ENCODE peak calls at places on chromosome 21, in five cellular contexts. Q is MCF 10A, H is left cardiac atrium, R is NCI-H345, B is prostate gland. I is an unnamed sample.

GRCh38 chr21:42636931-42637601 is 16.4 kb upstream of the PDE9A start:
- DNase-seq in Q (no peak), H (no peak), B (no peak), R (no peak), I (no peak)

GRCh38 chr21:38631171-38631570 is 132.9 kb upstream of the ERG start:
- DNase-seq in Q (peak), B (no peak), H (no peak), R (no peak), I (no peak)

GRCh38 chr21:34004984-34005383 is 68.4 kb upstream of the MRPS6 start:
- DNase-seq in Q (no peak), R (no peak), B (no peak), H (peak), I (no peak)

GRCh38 chr21:24204641-24205040 is 1402.6 kb downstream of the MRPL39 start:
- DNase-seq in H (no peak), B (no peak), Q (no peak), R (no peak), I (no peak)

GRCh38 chr21:44785620-44786344 is 15.8 kb downstream of the UBE2G2 start:
- DNase-seq in H (no peak), Q (no peak), R (peak), B (peak), I (no peak)

GRCh38 chr21:43865471-43866181 is 603 bp downstream of the AGPAT3 start:
- DNase-seq in H (peak), B (no peak), Q (peak), R (peak), I (no peak)

GRCh38 chr21:36949171-36950141 is 17.0 kb downstream of the HLCS start:
- DNase-seq in H (no peak), Q (no peak), R (no peak), B (no peak), I (no peak)

GRCh38 chr21:32414579-32415358 is 2.3 kb downstream of the EVA1C start:
- DNase-seq in R (no peak), Q (peak), B (no peak), H (no peak), I (no peak)

GRCh38 chr21:35779690-35780570 is 280.4 kb downstream of the SETD4 start:
- DNase-seq in B (no peak), H (no peak), R (no peak), Q (peak), I (no peak)

GRCh38 chr21:45226540-45227326 is 61.0 kb downstream of the POFUT2 start:
- DNase-seq in B (no peak), R (no peak), Q (no peak), H (no peak), I (no peak)

GRCh38 chr21:34771512-34772028 is 102.8 kb downstream of the CLIC6 start:
- DNase-seq in B (no peak), R (peak), Q (peak), H (no peak), I (no peak)

GRCh38 chr21:14403681-14404318 is 20.9 kb upstream of the HSPA13 start:
- DNase-seq in B (no peak), H (no peak), R (peak), Q (peak), I (peak)

GRCh38 chr21:32367158-32367557 is 25.7 kb downstream of the URB1 start:
- DNase-seq in B (peak), Q (no peak), R (no peak), H (no peak), I (no peak)

GRCh38 chr21:45539796-45540600 is 2.2 kb downstream of the SLC19A1 start:
- DNase-seq in H (peak), Q (no peak), R (no peak), B (no peak), I (no peak)

GRCh38 chr21:35063428-35064172 is 14.5 kb upstream of the RUNX1 start:
- DNase-seq in B (no peak), Q (peak), H (no peak), R (no peak), I (no peak)

GRCh38 chr21:39004776-39005605 is 178.3 kb downstream of the PSMG1 start:
- DNase-seq in H (peak), R (peak), Q (no peak), B (no peak), I (no peak)

GRCh38 chr21:17537299-17537698 is 24.5 kb downstream of the CXADR start:
- DNase-seq in B (peak), R (no peak), Q (peak), H (no peak), I (no peak)

GRCh38 chr21:14737922-14738321 is 191.8 kb upstream of the SAMSN1 start:
- DNase-seq in R (no peak), H (no peak), Q (peak), B (peak), I (no peak)

GRCh38 chr21:29942033-29942432 is 2.2 kb upstream of the GRIK1 start:
- DNase-seq in Q (no peak), R (no peak), B (no peak), H (no peak), I (no peak)

GRCh38 chr21:41163086-41163485 is 4.9 kb upstream of the BACE2 start:
- DNase-seq in H (no peak), B (no peak), R (no peak), Q (no peak), I (no peak)

GRCh38 chr21:41659791-41660560 is 106.9 kb downstream of the RIPK4 start:
- DNase-seq in B (no peak), R (no peak), Q (peak), H (peak), I (no peak)

GRCh38 chr21:39010629-39011404 is 172.4 kb downstream of the PSMG1 start:
- DNase-seq in H (no peak), Q (no peak), B (no peak), R (no peak), I (no peak)

GRCh38 chr21:41973427-41973831 is 19.6 kb upstream of the C2CD2 start:
- DNase-seq in H (no peak), Q (peak), B (no peak), R (no peak), I (no peak)

GRCh38 chr21:36908260-36908908 is 58.1 kb downstream of the HLCS start:
- DNase-seq in B (no peak), R (no peak), H (no peak), Q (no peak), I (no peak)

GRCh38 chr21:34345091-34345871 is 18.5 kb upstream of the KCNE2 start:
- DNase-seq in Q (no peak), H (no peak), B (no peak), R (no peak), I (no peak)

GRCh38 chr21:21806711-21807597 is 808.7 kb downstream of the NCAM2 start:
- DNase-seq in B (no peak), H (no peak), R (no peak), Q (no peak), I (no peak)

GRCh38 chr21:30943920-30944319 is 62.5 kb upstream of the KRTAP11-1 start:
- DNase-seq in Q (no peak), B (no peak), R (no peak), H (no peak), I (no peak)

GRCh38 chr21:37044643-37045042 is 28.2 kb downstream of the PIGP start:
- DNase-seq in B (no peak), H (no peak), Q (no peak), R (no peak), I (no peak)

GRCh38 chr21:35593000-35593502 is 467.3 kb downstream of the SETD4 start:
- DNase-seq in H (no peak), Q (peak), R (peak), B (no peak), I (no peak)

GRCh38 chr21:43884012-43884860 is 19.2 kb downstream of the AGPAT3 start:
- DNase-seq in R (no peak), B (no peak), H (peak), Q (peak), I (no peak)

GRCh38 chr21:34743831-34744230 is 75.0 kb downstream of the CLIC6 start:
- DNase-seq in R (no peak), Q (peak), H (peak), B (peak), I (no peak)

GRCh38 chr21:44556879-44557278 is 1.7 kb downstream of the KRTAP10-3 start:
- DNase-seq in B (no peak), Q (no peak), H (no peak), R (peak), I (no peak)

GRCh38 chr21:29538115-29538514 is 239.4 kb downstream of the BACH1 start:
- DNase-seq in H (no peak), Q (no peak), R (no peak), B (no peak), I (no peak)

GRCh38 chr21:26982767-26983166 is 15.9 kb upstream of the ADAMTS5 start:
- DNase-seq in Q (peak), R (no peak), H (no peak), B (no peak), I (no peak)

GRCh38 chr21:33428669-33429068 is 25.5 kb downstream of the IFNGR2 start:
- DNase-seq in H (no peak), B (peak), Q (peak), R (no peak), I (no peak)

GRCh38 chr21:45571641-45572040 is 29.4 kb upstream of the SLC19A1 start:
- DNase-seq in Q (no peak), B (no peak), H (no peak), R (no peak), I (no peak)

GRCh38 chr21:35342440-35342839 is 293.3 kb upstream of the RUNX1 start:
- DNase-seq in Q (no peak), B (no peak), R (no peak), H (no peak), I (peak)